ENCODE peak calls at places on chromosome 14, in nine cellular contexts. M, E, U, O, Z, K, R, C and D are unnamed samples. For H3K4me1, the result is how much of the 10 kb centered on the place peaks cover.

GRCh38 chr14:45968037-45968436 is 683.5 kb downstream of the RPL10L start:
- DNase-seq in M (no peak), E (no peak), U (no peak), O (no peak), Z (no peak), K (no peak), R (no peak), C (no peak), D (no peak)

GRCh38 chr14:73227812-73228781 is 9.2 kb upstream of the PAPLN start:
- DNase-seq in M (peak), E (no peak), U (peak), O (no peak), Z (peak), K (no peak), R (no peak), C (peak), D (peak)

GRCh38 chr14:32629146-32629545 is 300.0 kb downstream of the AKAP6 start:
- DNase-seq in M (no peak), E (no peak), U (no peak), O (no peak), Z (no peak), K (no peak), R (no peak), C (no peak), D (no peak)

GRCh38 chr14:85572845-85573244 is 42.9 kb downstream of the FLRT2 start:
- DNase-seq in M (peak), E (no peak), U (peak), O (no peak), Z (no peak), K (no peak), R (no peak), C (no peak), D (peak)

GRCh38 chr14:68596701-68597100 is 196.2 kb downstream of the ZFP36L1 start:
- DNase-seq in M (no peak), E (no peak), U (no peak), O (no peak), Z (no peak), K (no peak), R (peak), C (no peak), D (no peak)

GRCh38 chr14:74904623-74905503 is 18.2 kb downstream of the RPS6KL1 start:
- DNase-seq in M (no peak), E (no peak), U (peak), O (no peak), Z (no peak), K (no peak), R (no peak), C (no peak), D (no peak)

GRCh38 chr14:32478027-32478426 is 148.9 kb downstream of the AKAP6 start:
- DNase-seq in M (no peak), E (no peak), U (peak), O (no peak), Z (no peak), K (no peak), R (no peak), C (no peak), D (peak)

GRCh38 chr14:104546591-104547309 is 32.8 kb upstream of the C14orf180 start:
- DNase-seq in M (no peak), E (peak), U (no peak), O (no peak), Z (no peak), K (no peak), R (peak), C (no peak), D (no peak)

GRCh38 chr14:33525626-33526025 is 425.2 kb downstream of the EGLN3 start:
- DNase-seq in M (no peak), E (no peak), U (no peak), O (no peak), Z (no peak), K (no peak), R (no peak), C (no peak), D (no peak)

GRCh38 chr14:31465113-31465512 is 7.8 kb upstream of the DTD2 start:
- DNase-seq in M (no peak), E (no peak), U (peak), O (no peak), Z (no peak), K (no peak), R (no peak), C (no peak), D (no peak)

GRCh38 chr14:58243790-58244555 is 670 bp upstream of the PSMA3 start:
- DNase-seq in M (peak), E (no peak), U (peak), O (no peak), Z (no peak), K (peak), R (no peak), C (no peak), D (no peak)

GRCh38 chr14:74085047-74085637 is 386 bp downstream of the LIN52 start:
- DNase-seq in M (peak), E (no peak), U (peak), O (no peak), Z (no peak), K (no peak), R (no peak), C (no peak), D (peak)

GRCh38 chr14:70180718-70181117 is 8.0 kb downstream of the SLC8A3 start:
- DNase-seq in M (no peak), E (no peak), U (no peak), O (no peak), Z (no peak), K (no peak), R (no peak), C (no peak), D (no peak)

GRCh38 chr14:69355955-69356321 is 42.2 kb downstream of the ERH start:
- DNase-seq in M (no peak), E (peak), U (peak), O (no peak), Z (no peak), K (no peak), R (no peak), C (no peak), D (no peak)

GRCh38 chr14:62213516-62213915 is 451.3 kb downstream of the SNAPC1 start:
- DNase-seq in M (no peak), E (no peak), U (peak), O (no peak), Z (no peak), K (no peak), R (no peak), C (no peak), D (peak)

GRCh38 chr14:96762650-96763049 is 34.5 kb upstream of the VRK1 start:
- DNase-seq in M (peak), E (no peak), U (peak), O (no peak), Z (no peak), K (peak), R (no peak), C (peak), D (no peak)

GRCh38 chr14:35932659-35933159 is 106.6 kb downstream of the BRMS1L start:
- DNase-seq in M (no peak), E (no peak), U (no peak), O (no peak), Z (no peak), K (no peak), R (no peak), C (no peak), D (no peak)

GRCh38 chr14:60980811-60981625 is at the start of the genes SLC38A6 and TRMT5:
- DNase-seq in M (peak), E (peak), U (peak), O (peak), Z (peak), K (peak), R (peak), C (peak), D (peak)

GRCh38 chr14:50820786-50821185 is 10.2 kb downstream of the NIN start:
- DNase-seq in M (no peak), E (no peak), U (no peak), O (no peak), Z (no peak), K (no peak), R (no peak), C (no peak), D (no peak)
- H3K27ac ChIP-seq in M (no peak), E (no peak), U (no peak), O (peak), Z (no peak), K (no peak), R (no peak), C (no peak), D (no peak)

GRCh38 chr14:77039285-77040058 is 11.0 kb upstream of the IRF2BPL start:
- DNase-seq in M (no peak), E (no peak), U (peak), O (no peak), Z (no peak), K (no peak), R (no peak), C (no peak), D (no peak)

GRCh38 chr14:77037338-77037782 is 8.9 kb upstream of the IRF2BPL start:
- DNase-seq in M (no peak), E (no peak), U (no peak), O (no peak), Z (no peak), K (no peak), R (no peak), C (no peak), D (no peak)

GRCh38 chr14:77035267-77035666 is 6.8 kb upstream of the IRF2BPL start:
- DNase-seq in M (no peak), E (no peak), U (no peak), O (no peak), Z (no peak), K (no peak), R (no peak), C (no peak), D (no peak)

GRCh38 chr14:77037886-77038511 is 9.5 kb upstream of the IRF2BPL start:
- DNase-seq in M (no peak), E (peak), U (peak), O (peak), Z (peak), K (no peak), R (peak), C (no peak), D (no peak)

GRCh38 chr14:77036484-77037337 is 8.2 kb upstream of the IRF2BPL start:
- DNase-seq in M (no peak), E (no peak), U (no peak), O (no peak), Z (no peak), K (no peak), R (no peak), C (no peak), D (no peak)
- H3K4me1 ChIP-seq in M (half or more), E (under half), U (half or more), O (half or more), Z (under half), K (half or more), R (half or more), C (under half), D (under half)

GRCh38 chr14:95470942-95471499 is 45.4 kb downstream of the SYNE3 start:
- DNase-seq in M (no peak), E (no peak), U (no peak), O (no peak), Z (peak), K (no peak), R (no peak), C (no peak), D (no peak)

GRCh38 chr14:95474486-95474885 is 42.0 kb downstream of the SYNE3 start:
- DNase-seq in M (no peak), E (no peak), U (no peak), O (no peak), Z (no peak), K (no peak), R (no peak), C (no peak), D (no peak)

GRCh38 chr14:95474941-95475340 is 41.5 kb downstream of the SYNE3 start:
- DNase-seq in M (no peak), E (no peak), U (no peak), O (no peak), Z (peak), K (no peak), R (no peak), C (no peak), D (no peak)

GRCh38 chr14:95471526-95472304 is 44.7 kb downstream of the SYNE3 start:
- DNase-seq in M (no peak), E (no peak), U (peak), O (no peak), Z (peak), K (no peak), R (no peak), C (no peak), D (no peak)

GRCh38 chr14:95472819-95473251 is 43.6 kb downstream of the SYNE3 start:
- DNase-seq in M (no peak), E (no peak), U (peak), O (no peak), Z (peak), K (no peak), R (no peak), C (no peak), D (no peak)
- H3K27ac ChIP-seq in M (no peak), E (no peak), U (no peak), O (peak), Z (no peak), K (no peak), R (no peak), C (no peak), D (no peak)

GRCh38 chr14:99247091-99247729 is 24.8 kb downstream of the BCL11B start:
- DNase-seq in M (no peak), E (no peak), U (no peak), O (no peak), Z (no peak), K (no peak), R (no peak), C (no peak), D (peak)
- H3K4me1 ChIP-seq in M (under half), E (under half), U (under half), O (under half), Z (under half), K (under half), R (under half), C (under half), D (under half)

DNA sequence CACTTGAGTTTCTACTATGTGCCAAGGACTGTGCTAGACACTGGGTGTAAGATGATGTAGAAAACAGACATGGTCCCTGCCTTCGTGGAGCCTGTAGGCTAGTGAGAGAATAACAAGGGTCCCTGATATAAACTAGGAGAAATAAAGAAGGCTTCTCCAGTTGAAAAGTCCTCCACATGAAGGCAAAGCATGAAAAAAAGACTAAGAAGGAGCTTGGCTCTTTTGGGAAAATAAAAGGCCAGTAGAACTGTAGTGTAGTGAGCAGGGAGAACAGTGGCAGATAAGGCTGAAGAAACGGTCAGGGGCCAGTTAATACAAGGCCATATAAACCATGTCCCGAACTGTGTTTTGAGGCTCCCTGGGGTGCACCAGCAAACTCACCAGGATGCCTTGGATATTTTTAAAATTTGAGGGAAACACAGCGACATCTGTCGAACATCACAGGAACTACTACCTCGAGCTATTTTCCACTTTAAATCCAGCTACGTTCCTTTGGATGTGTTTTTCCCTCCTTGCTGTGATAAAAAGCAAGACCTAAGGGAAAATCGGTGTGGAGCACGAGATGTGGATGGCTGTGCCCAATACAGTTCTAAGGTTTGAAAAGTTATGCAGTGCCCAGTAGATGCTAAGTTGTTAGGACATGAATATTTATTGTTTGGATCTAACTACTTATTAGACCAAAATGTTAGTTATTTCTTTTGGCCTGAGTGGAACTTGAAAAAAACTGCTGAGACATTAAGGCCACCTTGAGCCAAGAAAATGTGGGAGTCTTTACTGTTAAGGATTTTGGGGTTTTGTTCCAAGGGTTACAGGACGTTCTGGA is 8.5 kb upstream of the CFL2 start:
- DNase-seq in M (peak), E (peak), U (peak), O (no peak), Z (no peak), K (peak), R (no peak), C (peak), D (no peak)
- H3K27ac ChIP-seq in M (peak), E (no peak), U (peak), O (no peak), Z (no peak), K (peak), R (no peak), C (no peak), D (no peak)

GRCh38 chr14:56803816-56804535 is 6.3 kb downstream of the OTX2 start:
- DNase-seq in M (no peak), E (no peak), U (no peak), O (no peak), Z (no peak), K (no peak), R (no peak), C (no peak), D (no peak)
- H3K4me1 ChIP-seq in M (under half), E (under half), U (under half), O (under half), Z (under half), K (under half), R (under half), C (under half), D (under half)

GRCh38 chr14:93073833-93074769 is 41.6 kb downstream of the ITPK1 start:
- DNase-seq in M (no peak), E (no peak), U (peak), O (peak), Z (no peak), K (no peak), R (peak), C (no peak), D (no peak)
- H3K27ac ChIP-seq in M (no peak), E (no peak), U (no peak), O (peak), Z (no peak), K (no peak), R (peak), C (peak), D (no peak)

GRCh38 chr14:99753225-99754140 is 39.7 kb upstream of the EML1 start:
- DNase-seq in M (no peak), E (no peak), U (peak), O (no peak), Z (peak), K (no peak), R (no peak), C (no peak), D (no peak)

GRCh38 chr14:99754141-99755067 is 38.8 kb upstream of the EML1 start:
- DNase-seq in M (no peak), E (peak), U (peak), O (no peak), Z (peak), K (no peak), R (peak), C (no peak), D (no peak)

GRCh38 chr14:99756796-99757195 is 36.4 kb upstream of the EML1 start:
- DNase-seq in M (no peak), E (no peak), U (peak), O (no peak), Z (peak), K (no peak), R (peak), C (no peak), D (no peak)

GRCh38 chr14:99755629-99756603 is 37.3 kb upstream of the EML1 start:
- DNase-seq in M (peak), E (peak), U (peak), O (peak), Z (peak), K (no peak), R (peak), C (peak), D (no peak)

DNA sequence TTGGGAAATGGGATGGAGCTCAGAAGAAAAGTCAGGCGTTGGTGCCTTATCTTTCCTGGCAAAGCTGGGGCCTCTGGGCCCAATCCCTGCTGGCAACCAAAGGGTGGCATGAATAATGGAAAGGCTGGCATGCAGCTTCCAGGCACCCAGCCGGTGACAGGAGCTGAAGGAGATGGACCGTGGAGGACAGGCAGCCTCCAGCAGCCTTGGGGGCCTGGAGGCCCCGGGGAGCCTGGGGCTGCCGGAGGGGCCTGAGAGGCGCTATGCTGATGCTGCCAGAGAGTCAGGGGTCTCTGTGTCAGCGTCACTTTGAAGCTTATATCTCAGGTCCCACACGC is 38.2 kb upstream of the EML1 start:
- DNase-seq in M (no peak), E (no peak), U (no peak), O (no peak), Z (peak), K (no peak), R (peak), C (no peak), D (no peak)
- H3K4me1 ChIP-seq in M (half or more), E (under half), U (half or more), O (under half), Z (under half), K (under half), R (under half), C (under half), D (under half)

GRCh38 chr14:50649691-50650090 is 18.4 kb downstream of the SAV1 start:
- DNase-seq in M (no peak), E (no peak), U (no peak), O (no peak), Z (no peak), K (no peak), R (no peak), C (no peak), D (no peak)
- H3K27ac ChIP-seq in M (no peak), E (no peak), U (no peak), O (no peak), Z (no peak), K (no peak), R (no peak), C (no peak), D (no peak)

GRCh38 chr14:91400696-91401095 is 16.9 kb downstream of the CCDC88C start:
- DNase-seq in M (no peak), E (no peak), U (no peak), O (no peak), Z (no peak), K (no peak), R (no peak), C (no peak), D (no peak)
- H3K4me1 ChIP-seq in M (under half), E (under half), U (under half), O (half or more), Z (under half), K (under half), R (half or more), C (half or more), D (under half)